ENCODE peak calls at places on chromosomes 7 and 10, in five cellular contexts. H is tibial nerve, S is left lung, T is transverse colon, E is PC-3. J is an unnamed sample.

GRCh38 chr7:71486856-71487628 is 355.1 kb downstream of the GALNT17 start:
- DNase-seq in H (no peak), S (no peak), T (peak; percentile 9), E (no peak), J (no peak)

GRCh38 chr10:84177541-84178386 is 4.2 kb downstream of the GPR15LG start:
- DNase-seq in H (no peak), S (no peak), T (no peak), E (no peak), J (no peak)

GRCh38 chr7:155164316-155164715 is 94.2 kb downstream of the HTR5A start:
- DNase-seq in H (no peak), S (no peak), T (no peak), E (no peak), J (no peak)

GRCh38 chr7:87448427-87448826 is 27.1 kb downstream of the ABCB4 start:
- DNase-seq in H (no peak), S (no peak), T (no peak), E (no peak), J (peak; percentile 17)

GRCh38 chr7:86933295-86933845 is 126.1 kb downstream of the ELAPOR2 start:
- DNase-seq in H (no peak), S (no peak), T (no peak), E (no peak), J (no peak)

GRCh38 chr7:156475179-156475578 is 165.4 kb upstream of the RNF32 start:
- DNase-seq in H (no peak), S (no peak), T (no peak), E (no peak), J (no peak)

GRCh38 chr7:4713183-4713784 is 31.2 kb downstream of the FOXK1 start:
- DNase-seq in H (peak; percentile 51), S (peak; percentile 61), T (peak; percentile 32), E (no peak), J (peak; percentile 20)

GRCh38 chr10:92240289-92241157 is 50.4 kb downstream of the CPEB3 start:
- DNase-seq in H (peak; percentile 70), S (peak; percentile 64), T (peak; percentile 78), E (peak; percentile 59), J (peak; percentile 86)

GRCh38 chr7:156895024-156895780 is 2.2 kb upstream of the LMBR1 start:
- DNase-seq in H (peak; percentile 54), S (no peak), T (no peak), E (no peak), J (no peak)

GRCh38 chr7:98133181-98133580 is 26.5 kb downstream of the LMTK2 start:
- DNase-seq in H (no peak), S (no peak), T (peak; percentile 22), E (peak; percentile 73), J (no peak)

GRCh38 chr10:86266446-86267242 is 100.0 kb downstream of the GRID1 start:
- DNase-seq in H (no peak), S (no peak), T (no peak), E (no peak), J (peak; percentile 1)

GRCh38 chr7:7970620-7971307 is 2.2 kb downstream of the GLCCI1 start:
- DNase-seq in H (no peak), S (no peak), T (no peak), E (peak; percentile 48), J (no peak)

GRCh38 chr7:2760098-2760889 is 72.3 kb downstream of the AMZ1 start:
- DNase-seq in H (peak; percentile 53), S (peak; percentile 78), T (peak; percentile 88), E (peak; percentile 62), J (peak; percentile 38)

GRCh38 chr7:101542527-101543241 is 86.4 kb downstream of the MYL10 start:
- DNase-seq in H (peak; percentile 93), S (peak; percentile 55), T (peak; percentile 79), E (peak; percentile 75), J (peak; percentile 70)

GRCh38 chr7:65749518-65749917 is 123.4 kb upstream of the VKORC1L1 start:
- DNase-seq in H (no peak), S (no peak), T (no peak), E (no peak), J (no peak)

DNA sequence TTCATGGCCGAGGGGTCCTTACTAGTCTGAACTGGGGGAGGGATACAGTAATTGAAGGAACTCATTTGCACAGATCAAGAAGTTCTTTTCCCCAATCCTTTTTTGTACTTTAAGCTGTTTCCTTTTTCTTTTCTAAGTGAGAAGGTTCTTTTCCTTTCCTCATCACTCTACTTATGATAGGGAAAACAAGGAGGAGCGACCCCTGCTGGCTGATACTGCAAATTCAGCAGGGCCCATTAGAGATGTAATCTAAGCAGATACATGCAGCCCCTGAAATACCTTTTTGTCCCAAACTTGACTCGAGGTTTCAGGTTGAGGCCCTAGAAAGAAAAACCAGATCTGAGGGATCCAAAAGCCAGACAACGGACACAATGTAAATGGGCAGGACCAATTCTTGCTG is 305.5 kb downstream of the DNAJB9 start:
- DNase-seq in H (no peak), S (no peak), T (no peak), E (peak; percentile 41), J (no peak)
- TF ChIP-seq CTCF in H (no peak), S (no peak), T (no peak), E (peak; percentile 55), J (no peak)

DNA sequence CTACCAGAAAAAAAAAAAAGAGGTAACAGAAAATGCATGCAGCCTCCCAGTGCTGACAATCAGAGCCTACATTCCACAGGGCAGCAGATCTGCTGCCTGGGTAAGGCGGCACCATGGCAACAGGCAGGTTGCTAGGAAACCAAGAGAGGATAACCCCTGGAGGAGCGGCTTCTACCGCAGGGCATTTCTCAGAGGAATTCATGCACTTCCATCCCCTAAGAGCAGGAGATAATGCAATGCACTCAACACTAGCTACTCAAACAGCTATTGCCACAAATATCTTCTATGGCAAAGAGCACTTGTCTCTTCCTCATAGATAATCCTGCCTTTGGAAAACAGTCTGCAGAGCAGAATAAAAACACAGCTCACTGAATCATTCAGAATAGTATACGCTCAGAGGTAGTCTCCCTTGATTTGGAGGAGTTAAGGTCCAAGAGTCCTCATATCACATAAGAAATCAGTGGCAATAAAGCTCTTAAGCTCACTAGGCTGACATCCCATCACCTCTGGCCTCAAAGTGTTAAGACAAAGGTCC is 10.8 kb downstream of the PSAP start:
- DNase-seq in H (peak; percentile 64), S (peak; percentile 78), T (peak; percentile 66), E (peak; percentile 24), J (peak; percentile 70)
- H3K4me1 ChIP-seq in H (no peaks in the 10 kb centered on the region), S (peaks cover 100% of the 10 kb centered on the region), T (peaks cover 47% of the 10 kb centered on the region), E (peaks cover 18% of the 10 kb centered on the region), J (peaks cover 87% of the 10 kb centered on the region)

GRCh38 chr10:89384474-89385324 is 6.8 kb downstream of the IFIT1B start:
- DNase-seq in H (no peak), S (no peak), T (no peak), E (no peak), J (no peak)
- H3K27ac ChIP-seq in H (no peak overlapping the region), S (no peak overlapping the region), T (no peak overlapping the region), E (no peak overlapping the region), J (peak overlapping the region; percentile 14)

DNA sequence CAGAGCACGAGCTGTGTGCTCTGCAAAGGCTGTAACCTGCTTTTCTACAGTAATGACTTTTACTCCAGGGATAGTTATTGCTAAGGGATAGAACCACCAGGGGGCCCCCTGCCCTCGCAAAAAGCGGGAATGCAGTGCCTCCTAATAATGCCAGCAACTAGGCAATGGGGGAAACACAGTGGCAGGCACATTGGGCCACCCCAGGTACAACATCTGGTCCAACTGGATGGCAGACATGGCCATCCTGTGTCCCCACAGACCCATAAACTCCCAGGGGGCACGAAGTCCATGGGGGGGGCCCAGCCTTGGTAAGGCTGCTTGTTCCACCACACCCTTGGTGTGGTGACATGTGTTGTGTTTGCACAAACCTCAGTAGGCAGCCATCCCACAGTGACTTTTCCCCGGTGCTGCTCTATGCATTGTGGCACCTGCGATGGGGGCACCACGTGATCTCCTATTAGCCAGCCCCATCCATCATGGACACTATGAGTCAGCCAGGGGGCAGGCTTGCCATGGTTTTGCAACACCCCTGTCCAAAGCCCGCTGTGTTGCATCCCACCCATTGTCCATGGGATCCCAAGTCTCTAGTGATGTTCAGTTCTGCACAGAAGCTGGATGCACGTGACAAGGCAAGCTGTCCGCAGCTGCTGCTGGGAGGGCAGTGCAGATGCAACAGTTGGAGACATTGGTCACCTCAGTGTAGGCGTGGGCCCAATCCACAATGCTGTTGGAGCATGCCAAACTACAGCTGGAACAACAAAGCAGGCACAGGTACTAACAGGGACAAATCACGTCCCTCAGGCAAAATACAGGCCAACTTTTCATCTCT is 84.0 kb downstream of the ANLN start:
- DNase-seq in H (no peak), S (no peak), T (peak; percentile 55), E (peak; percentile 58), J (peak; percentile 60)
- TF ChIP-seq CTCF in H (no peak), S (peak; percentile 38), T (peak; percentile 57), E (peak; percentile 75), J (peak; percentile 35)

GRCh38 chr7:142807855-142808460 is 37.2 kb downstream of the PRSS2 start:
- DNase-seq in H (no peak), S (no peak), T (no peak), E (peak; percentile 94), J (no peak)

GRCh38 chr7:142805350-142806020 is 34.7 kb downstream of the PRSS2 start:
- DNase-seq in H (no peak), S (no peak), T (no peak), E (no peak), J (no peak)

GRCh38 chr7:142804715-142805114 is 33.9 kb downstream of the PRSS2 start:
- DNase-seq in H (no peak), S (no peak), T (no peak), E (no peak), J (no peak)

GRCh38 chr7:142806957-142807356 is 36.2 kb downstream of the PRSS2 start:
- DNase-seq in H (no peak), S (no peak), T (no peak), E (no peak), J (no peak)

DNA sequence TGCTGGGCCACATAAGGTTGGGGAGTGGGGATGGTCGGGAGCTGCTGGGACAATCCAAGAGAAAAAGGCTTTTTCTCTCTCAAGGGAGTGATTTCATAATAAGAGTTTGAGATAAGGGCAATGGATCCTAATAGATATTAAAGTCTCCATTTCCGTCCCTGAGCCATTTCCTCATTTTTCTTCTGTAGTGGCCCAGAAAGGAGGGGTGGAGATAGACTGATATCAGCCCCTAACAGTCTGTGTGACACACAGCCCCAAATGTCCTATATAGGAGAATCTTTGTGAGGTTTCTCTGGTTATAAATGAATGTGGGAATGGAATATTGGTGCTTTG is 35.2 kb downstream of the PRSS2 start:
- DNase-seq in H (no peak), S (no peak), T (no peak), E (no peak), J (no peak)
- H3K4me1 ChIP-seq in H (no peaks in the 10 kb centered on the region), S (no peaks in the 10 kb centered on the region), T (no peaks in the 10 kb centered on the region), E (peaks cover 44% of the 10 kb centered on the region), J (no peaks in the 10 kb centered on the region)

DNA sequence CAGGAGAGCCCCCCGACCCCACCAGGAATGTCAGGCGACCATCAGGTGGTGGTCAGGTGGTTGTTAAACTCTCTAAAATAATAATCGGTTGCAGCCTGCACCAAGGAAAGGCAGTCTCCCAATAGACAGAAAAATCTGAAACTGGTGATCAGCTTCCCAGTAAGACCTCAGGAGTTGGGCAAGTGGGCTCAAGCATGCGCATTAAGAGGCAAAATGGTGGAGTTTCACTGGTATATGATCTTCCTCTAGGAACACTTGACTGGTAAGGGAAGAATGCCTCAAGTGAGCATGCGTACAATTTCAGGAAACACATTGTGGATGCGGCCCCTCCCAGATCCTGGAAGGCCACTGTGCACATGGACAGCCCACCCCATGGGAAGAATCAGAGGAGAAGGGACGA is 619.9 kb downstream of the TYW1 start:
- DNase-seq in H (no peak), S (no peak), T (no peak), E (no peak), J (no peak)
- H3K27ac ChIP-seq in H (no peak overlapping the region), S (no peak overlapping the region), T (no peak overlapping the region), E (no peak overlapping the region), J (no peak overlapping the region)

GRCh38 chr10:36038316-36038715 is 396.2 kb upstream of the FZD8 start:
- DNase-seq in H (no peak), S (no peak), T (no peak), E (no peak), J (no peak)

GRCh38 chr10:36036137-36036536 is 394.0 kb upstream of the FZD8 start:
- DNase-seq in H (no peak), S (no peak), T (no peak), E (peak; percentile 56), J (no peak)

GRCh38 chr10:36042135-36042534 is 400.0 kb upstream of the FZD8 start:
- DNase-seq in H (no peak), S (no peak), T (no peak), E (no peak), J (no peak)
- TF ChIP-seq CTCF in H (no peak), S (no peak), T (no peak), E (peak; percentile 47), J (no peak)